ENCODE peak calls at places on chromosomes 3 and 15, in nine cellular contexts. O is GM12878, D is right lobe of liver, T is HCT116, J is mucosa of descending colon, L is omental fat pad, S is upper lobe of left lung, M is heart right ventricle, H is K562. F is an unnamed sample.

GRCh38 chr15:98667521-98668179 is 19.3 kb downstream of the IGF1R start:
- ATAC-seq in M (no peak), D (no peak), L (peak; percentile 16), T (no peak), J (no peak), H (no peak), S (no peak), O (no peak), F (no peak)

GRCh38 chr3:126442099-126442848 is 33.4 kb downstream of the ZXDC start:
- ATAC-seq in M (peak; percentile 50), J (no peak), O (no peak), T (no peak), S (no peak), H (no peak), D (no peak), L (no peak), F (no peak)

GRCh38 chr15:67755264-67755663 is 70.0 kb upstream of the SKOR1 start:
- ATAC-seq in L (no peak), S (no peak), T (no peak), J (no peak), D (no peak), O (no peak), M (no peak), H (no peak), F (no peak)

GRCh38 chr15:45660231-45660979 is 25.6 kb downstream of the SQOR start:
- ATAC-seq in J (peak; percentile 26), T (peak; percentile 59), S (no peak), D (peak; percentile 34), O (no peak), H (peak; percentile 67), L (no peak), M (peak; percentile 74), F (no peak)

GRCh38 chr15:93366387-93367100 is 277.5 kb upstream of the RGMA start:
- ATAC-seq in T (no peak), J (no peak), H (no peak), S (no peak), L (no peak), M (no peak), D (no peak), O (no peak), F (no peak)

GRCh38 chr15:78618064-78618463 is 2.7 kb downstream of the CHRNA3 start:
- ATAC-seq in L (peak; percentile 5), D (no peak), T (peak; percentile 65), M (no peak), S (no peak), J (no peak), H (peak; percentile 29), O (peak; percentile 19), F (no peak)

GRCh38 chr15:101043011-101043410 is 123.9 kb downstream of the LRRK1 start:
- ATAC-seq in M (no peak), O (no peak), H (peak; percentile 42), D (no peak), L (no peak), T (peak; percentile 70), J (no peak), S (no peak), F (no peak)

GRCh38 chr3:193996641-193997089 is 139.3 kb upstream of the HES1 start:
- ATAC-seq in D (no peak), L (no peak), H (peak; percentile 28), S (peak; percentile 77), M (peak; percentile 49), O (no peak), T (no peak), J (peak; percentile 5), F (peak; percentile 70)

GRCh38 chr3:62439978-62440377 is 66.6 kb upstream of the FEZF2 start:
- ATAC-seq in D (no peak), O (no peak), M (no peak), J (no peak), L (no peak), S (no peak), H (no peak), T (no peak), F (no peak)

GRCh38 chr3:136270179-136270578 is 20.0 kb downstream of the PCCB start:
- ATAC-seq in T (no peak), L (no peak), J (no peak), D (no peak), S (no peak), O (peak; percentile 69), M (no peak), H (no peak), F (no peak)

GRCh38 chr3:172151610-172152293 is 112.4 kb downstream of the FNDC3B start:
- ATAC-seq in O (no peak), H (no peak), T (no peak), M (no peak), L (no peak), S (no peak), J (no peak), D (no peak), F (no peak)

GRCh38 chr15:89654311-89654761 is 931 bp downstream of the KIF7 start:
- ATAC-seq in D (no peak), M (no peak), T (no peak), L (no peak), J (no peak), S (peak; percentile 31), O (no peak), H (no peak), F (no peak)

GRCh38 chr15:64146041-64146440 is 5.5 kb upstream of the SNX22 start:
- ATAC-seq in M (peak; percentile 88), D (no peak), J (no peak), L (no peak), T (no peak), S (no peak), O (no peak), H (no peak), F (no peak)

GRCh38 chr3:32004111-32004790 is 22.7 kb downstream of the ZNF860 start:
- ATAC-seq in L (no peak), O (no peak), M (no peak), J (peak; percentile 30), D (no peak), S (no peak), H (peak; percentile 70), T (peak; percentile 60), F (no peak)

GRCh38 chr3:197466586-197467399 is 89.0 kb downstream of the BDH1 start:
- ATAC-seq in J (peak; percentile 48), H (peak; percentile 48), D (peak; percentile 21), L (peak; percentile 49), T (peak; percentile 46), S (peak; percentile 17), O (no peak), M (peak; percentile 49), F (peak; percentile 31)

GRCh38 chr15:90762109-90762508 is 45.0 kb downstream of the BLM start:
- ATAC-seq in L (peak; percentile 64), D (peak; percentile 79), O (no peak), J (peak; percentile 53), S (peak; percentile 95), H (no peak), T (no peak), M (peak; percentile 99), F (peak; percentile 77)

GRCh38 chr3:87733671-87734367 is 325.0 kb downstream of the CGGBP1 start:
- ATAC-seq in M (no peak), J (peak; percentile 64), D (no peak), L (no peak), S (peak; percentile 29), O (no peak), T (no peak), H (no peak), F (no peak)

GRCh38 chr15:67901922-67902321 is 62.1 kb upstream of the RNU6-1 start:
- ATAC-seq in J (peak; percentile 79), S (no peak), M (no peak), D (no peak), H (no peak), L (no peak), O (no peak), T (no peak), F (no peak)

GRCh38 chr3:32586361-32586760 is 15.7 kb upstream of the DYNC1LI1 start:
- ATAC-seq in M (no peak), H (no peak), J (no peak), S (no peak), D (no peak), O (no peak), T (no peak), L (no peak), F (no peak)

GRCh38 chr3:64977308-64978100 is 289.7 kb upstream of the ADAMTS9 start:
- ATAC-seq in M (peak; percentile 77), L (no peak), H (no peak), T (no peak), O (no peak), D (peak; percentile 30), S (no peak), J (no peak), F (no peak)

DNA sequence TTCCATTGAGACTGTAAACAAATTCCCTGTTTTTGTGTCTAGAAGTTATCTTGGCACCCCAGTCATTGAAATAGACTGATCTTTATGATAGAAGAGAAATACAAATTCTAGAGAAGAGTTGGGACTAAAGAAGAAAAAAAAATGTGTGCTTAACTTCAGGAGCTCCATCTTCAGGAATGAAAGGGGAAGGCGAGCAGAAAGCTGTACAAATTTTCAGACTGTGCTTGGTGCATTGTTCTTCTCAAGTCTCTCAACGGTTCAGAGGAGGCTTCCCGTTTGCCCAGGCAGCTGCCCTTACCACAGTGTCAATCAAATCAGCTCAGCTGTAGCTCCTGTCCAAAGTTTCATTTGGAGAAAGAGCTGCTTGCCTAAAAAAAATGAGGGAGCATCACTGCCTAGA is 41.7 kb downstream of the OXSM start:
- ATAC-seq in L (no peak), D (peak; percentile 42), S (no peak), O (peak; percentile 66), H (peak; percentile 69), J (no peak), T (peak; percentile 85), M (no peak), F (no peak)
- TF ChIP-seq CTCF in L (no peak), D (no peak), S (no peak), O (peak; percentile 37), H (no peak), J (no peak), T (peak; percentile 29), M (peak; percentile 32), F (no peak)

GRCh38 chr15:84826369-84826823 is 9.2 kb downstream of the ALPK3 start:
- ATAC-seq in H (peak; percentile 91), D (peak; percentile 68), S (peak; percentile 64), M (peak; percentile 23), J (peak; percentile 86), L (no peak), O (peak; percentile 88), T (peak; percentile 99), F (no peak)
- TF ChIP-seq CTCF in H (peak; percentile 88), D (peak; percentile 35), S (no peak), M (peak; percentile 49), J (no peak), L (no peak), O (peak; percentile 47), T (peak; percentile 92), F (no peak)

GRCh38 chr3:12046406-12046805 is 42.2 kb downstream of the SYN2 start:
- ATAC-seq in L (no peak), S (no peak), D (no peak), M (no peak), J (no peak), T (peak; percentile 52), O (no peak), H (no peak), F (no peak)
- TF ChIP-seq CTCF in L (no peak), S (no peak), D (peak; percentile 25), M (no peak), J (no peak), T (peak; percentile 57), O (no peak), H (peak; percentile 33), F (no peak)

DNA sequence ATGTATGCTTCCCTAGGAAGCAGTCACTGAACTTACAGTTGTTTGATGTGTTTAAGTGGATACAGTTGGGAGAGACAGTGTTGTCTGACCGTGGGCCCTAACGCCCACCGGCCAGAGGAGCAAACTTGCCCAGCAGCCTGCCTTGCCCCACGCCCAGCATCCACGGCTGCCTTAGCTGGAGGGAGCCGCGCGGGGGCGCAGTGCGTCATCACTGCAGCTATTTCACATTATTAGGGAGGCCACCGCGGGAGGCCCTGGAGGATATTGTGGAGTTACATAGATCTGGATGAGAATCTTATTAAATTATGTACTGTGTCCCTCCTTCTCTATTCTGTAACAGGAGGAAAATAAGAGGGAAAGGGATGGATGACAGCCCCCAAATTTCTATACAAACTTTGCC is 267.2 kb downstream of the GABRG3 start:
- ATAC-seq in O (no peak), L (no peak), J (no peak), H (peak; percentile 71), M (no peak), D (no peak), S (no peak), T (no peak), F (no peak)
- TF ChIP-seq CTCF in O (no peak), L (no peak), J (no peak), H (peak; percentile 46), M (no peak), D (no peak), S (no peak), T (no peak), F (no peak)